ENCODE peak calls at places on chromosomes 11 and 22, in nine cellular contexts. I is Panc1, F is kidney epithelial cell, L is MM.1S, M is body of pancreas, C is progenitor cell of endocrine pancreas, Y is natural killer cell, T is PC-3, Z is tibial artery. N is an unnamed sample.

GRCh38 chr11:6260207-6260726 is 629 bp downstream of the CCKBR start:
- DNase-seq in Y (no peak), F (no peak), L (no peak), I (no peak), Z (no peak), T (no peak), M (no peak), C (no peak), N (no peak)

GRCh38 chr11:128388182-128388815 is 199.1 kb downstream of the ETS1 start:
- DNase-seq in M (no peak), L (no peak), C (no peak), T (no peak), F (no peak), Z (no peak), Y (no peak), I (no peak), N (no peak)

GRCh38 chr11:71498091-71498490 is 29.0 kb upstream of the KRTAP5-7 start:
- DNase-seq in C (no peak), F (no peak), T (no peak), L (no peak), Y (peak), Z (no peak), M (no peak), I (no peak), N (peak)

GRCh38 chr11:9922806-9923205 is 258.9 kb downstream of the SWAP70 start:
- DNase-seq in L (no peak), Z (no peak), M (no peak), F (no peak), C (no peak), T (no peak), Y (no peak), I (no peak), N (no peak)

GRCh38 chr11:34667810-34668582 is 47.1 kb downstream of the EHF start:
- DNase-seq in F (no peak), L (no peak), C (no peak), Y (no peak), M (no peak), Z (no peak), I (no peak), T (peak), N (no peak)

GRCh38 chr11:99781074-99781473 is 760.3 kb downstream of the CNTN5 start:
- DNase-seq in Y (no peak), M (no peak), I (no peak), F (no peak), Z (no peak), L (no peak), C (no peak), T (no peak), N (no peak)

GRCh38 chr11:73185680-73186293 is 32.3 kb upstream of the P2RY2 start:
- DNase-seq in I (no peak), M (no peak), L (no peak), F (no peak), Y (no peak), T (peak), Z (peak), C (no peak), N (no peak)

GRCh38 chr11:60016881-60017280 is at the start of gene OOSP4B:
- DNase-seq in M (no peak), Y (no peak), C (no peak), F (no peak), T (no peak), I (no peak), Z (no peak), L (no peak), N (no peak)

GRCh38 chr11:120336641-120337132 is 474 bp downstream of the ARHGEF12 start:
- DNase-seq in Z (no peak), C (no peak), Y (no peak), M (no peak), L (peak), T (peak), F (no peak), I (no peak), N (peak)

GRCh38 chr22:38249803-38250641 is 22.8 kb downstream of the TMEM184B start:
- DNase-seq in T (no peak), C (no peak), Y (no peak), F (no peak), L (no peak), I (no peak), Z (no peak), M (no peak), N (no peak)

GRCh38 chr11:106996691-106997090 is 21.6 kb downstream of the GUCY1A2 start:
- DNase-seq in C (no peak), Z (no peak), Y (no peak), L (no peak), I (no peak), F (no peak), T (no peak), M (no peak), N (no peak)

GRCh38 chr11:45622861-45623260 is 42.6 kb downstream of the CHST1 start:
- DNase-seq in T (no peak), Y (no peak), L (no peak), Z (no peak), C (no peak), M (no peak), F (no peak), I (no peak), N (no peak)

GRCh38 chr22:18024956-18025720 is 777 bp upstream of the MICAL3 start:
- DNase-seq in I (no peak), Y (no peak), C (no peak), L (no peak), M (no peak), Z (no peak), F (no peak), T (no peak), N (peak)

GRCh38 chr11:33699515-33700424 is 856 bp downstream of the C11orf91 start:
- DNase-seq in Y (no peak), L (no peak), I (no peak), M (peak), Z (no peak), T (no peak), F (no peak), C (no peak), N (peak)

GRCh38 chr11:70509476-70509875 is 111.1 kb downstream of the CTTN start:
- DNase-seq in M (no peak), T (no peak), Z (no peak), I (no peak), Y (no peak), L (no peak), C (no peak), F (no peak), N (no peak)

GRCh38 chr11:71302911-71303310 is 50.5 kb upstream of the SHANK2 start:
- DNase-seq in Y (no peak), T (peak), Z (no peak), C (no peak), F (no peak), L (no peak), I (no peak), M (no peak), N (peak)

GRCh38 chr11:128876133-128876650 is 9.1 kb upstream of the KCNJ1 start:
- DNase-seq in M (no peak), I (no peak), L (no peak), T (no peak), Y (no peak), F (no peak), C (no peak), Z (no peak), N (no peak)

GRCh38 chr11:1919428-1920127 is at the start of gene TNNT3:
- DNase-seq in I (no peak), L (no peak), F (no peak), M (no peak), Y (no peak), T (no peak), Z (no peak), C (no peak), N (peak)

GRCh38 chr11:68383976-68384501 is 71.6 kb downstream of the LRP5 start:
- DNase-seq in M (peak), F (no peak), T (peak), C (peak), L (peak), I (peak), Z (peak), Y (peak), N (peak)

GRCh38 chr11:124825876-124826275 is 25.7 kb upstream of the MSANTD2 start:
- DNase-seq in L (no peak), I (no peak), Y (no peak), M (no peak), Z (no peak), T (no peak), F (no peak), C (no peak), N (no peak)

GRCh38 chr22:38180841-38181452 is 683 bp downstream of the PLA2G6 start:
- DNase-seq in F (no peak), T (peak), L (peak), C (no peak), M (peak), Y (no peak), I (no peak), Z (peak), N (peak)

GRCh38 chr22:25014896-25015755 is 62.6 kb downstream of the KIAA1671 start:
- DNase-seq in C (no peak), Y (no peak), I (no peak), Z (no peak), F (no peak), L (no peak), T (no peak), M (no peak), N (no peak)

GRCh38 chr22:41382098-41382578 is 396 bp downstream of the TEF start:
- DNase-seq in T (peak), Z (peak), M (peak), F (no peak), Y (peak), I (no peak), L (peak), C (peak), N (no peak)

GRCh38 chr11:16252373-16252772 is 104.0 kb downstream of the SOX6 start:
- DNase-seq in M (peak), C (no peak), F (no peak), Y (no peak), I (no peak), Z (no peak), L (no peak), T (peak), N (no peak)

GRCh38 chr11:86061483-86061882 is 7.4 kb downstream of the PICALM start:
- DNase-seq in C (no peak), M (no peak), Y (no peak), T (no peak), I (no peak), F (no peak), L (no peak), Z (no peak), N (no peak)

GRCh38 chr11:69383372-69383771 is 89.4 kb downstream of the MYEOV start:
- DNase-seq in C (no peak), I (no peak), M (no peak), T (no peak), Z (no peak), L (no peak), F (no peak), Y (no peak), N (peak)

GRCh38 chr22:19629720-19630419 is 84.4 kb upstream of the SEPTIN5 start:
- DNase-seq in L (peak), M (peak), I (peak), Y (peak), F (peak), T (peak), Z (peak), C (peak), N (no peak)

GRCh38 chr11:14417186-14417585 is 58.2 kb upstream of the RRAS2 start:
- DNase-seq in I (no peak), M (no peak), Z (no peak), L (no peak), F (no peak), Y (no peak), C (no peak), T (no peak), N (no peak)

GRCh38 chr11:92285776-92286175 is 61.2 kb downstream of the FAT3 start:
- DNase-seq in T (no peak), I (no peak), M (no peak), Z (no peak), F (no peak), Y (no peak), C (no peak), L (no peak), N (no peak)

GRCh38 chr11:58575377-58576020 is at the start of gene LPXN:
- DNase-seq in Y (peak), I (no peak), T (peak), M (no peak), F (no peak), C (no peak), L (peak), Z (no peak), N (no peak)

GRCh38 chr11:9148035-9148434 is 56.6 kb upstream of the SCUBE2 start:
- DNase-seq in C (no peak), T (no peak), M (no peak), Y (no peak), I (no peak), L (no peak), F (no peak), Z (no peak), N (no peak)

GRCh38 chr11:74611369-74611861 is 19.0 kb downstream of the POLD3 start:
- DNase-seq in I (peak), Z (no peak), T (peak), F (peak), C (no peak), L (peak), Y (no peak), M (no peak), N (no peak)

GRCh38 chr22:39645532-39645931 is 75.0 kb downstream of the CACNA1I start:
- DNase-seq in Y (no peak), M (no peak), T (no peak), L (no peak), C (no peak), I (no peak), F (no peak), Z (no peak), N (no peak)

GRCh38 chr22:41929158-41929896 is 2.7 kb upstream of the TNFRSF13C start:
- DNase-seq in I (no peak), F (no peak), T (no peak), C (no peak), M (no peak), Z (no peak), L (no peak), Y (no peak), N (no peak)

GRCh38 chr11:76806131-76806530 is 23.0 kb downstream of the TSKU start:
- DNase-seq in T (no peak), Y (peak), I (no peak), F (no peak), Z (no peak), L (no peak), M (no peak), C (no peak), N (no peak)

GRCh38 chr11:69227271-69227670 is 66.7 kb upstream of the MYEOV start:
- DNase-seq in M (no peak), Y (no peak), L (no peak), T (no peak), C (no peak), F (no peak), I (no peak), Z (peak), N (no peak)

GRCh38 chr11:133997556-133997955 is 40.8 kb upstream of the IGSF9B start:
- DNase-seq in C (no peak), Y (no peak), M (no peak), L (no peak), T (no peak), I (no peak), F (no peak), Z (no peak), N (no peak)

DNA sequence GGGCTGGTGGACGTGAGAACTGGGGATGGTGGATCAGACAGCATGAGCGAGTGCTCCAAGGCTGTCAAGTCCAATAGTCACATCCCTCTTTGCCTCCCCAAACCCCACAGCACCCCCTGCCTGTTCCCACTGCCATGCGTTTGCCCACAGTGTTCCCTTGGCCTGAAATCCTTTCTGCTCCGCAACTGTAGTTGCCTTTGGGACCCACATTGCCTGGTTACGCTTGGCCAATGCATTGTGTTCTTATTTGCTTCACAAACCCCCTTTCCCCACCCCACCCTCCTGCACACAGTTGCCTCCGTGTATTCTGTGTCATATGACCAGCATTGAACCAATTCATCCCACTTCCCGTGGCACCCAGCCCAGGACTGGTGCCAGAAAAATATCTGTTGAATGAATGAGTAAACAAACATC is 2.1 kb upstream of the KIAA0930 start:
- DNase-seq in F (no peak), C (no peak), Y (no peak), T (peak), M (peak), Z (no peak), L (no peak), I (no peak), N (no peak)
- TF ChIP-seq CTCF in F (no peak), C (no peak), Y (no peak), T (peak), M (peak), Z (no peak), L (no peak), I (no peak), N (peak)

GRCh38 chr22:26131755-26132154 is 37.5 kb upstream of the SEZ6L start:
- DNase-seq in L (no peak), I (no peak), Y (no peak), C (no peak), Z (no peak), T (no peak), F (no peak), M (no peak), N (no peak)

GRCh38 chr22:26139320-26139719 is 29.9 kb upstream of the SEZ6L start:
- DNase-seq in F (no peak), I (no peak), M (peak), C (no peak), Z (no peak), Y (no peak), L (no peak), T (no peak), N (no peak)

DNA sequence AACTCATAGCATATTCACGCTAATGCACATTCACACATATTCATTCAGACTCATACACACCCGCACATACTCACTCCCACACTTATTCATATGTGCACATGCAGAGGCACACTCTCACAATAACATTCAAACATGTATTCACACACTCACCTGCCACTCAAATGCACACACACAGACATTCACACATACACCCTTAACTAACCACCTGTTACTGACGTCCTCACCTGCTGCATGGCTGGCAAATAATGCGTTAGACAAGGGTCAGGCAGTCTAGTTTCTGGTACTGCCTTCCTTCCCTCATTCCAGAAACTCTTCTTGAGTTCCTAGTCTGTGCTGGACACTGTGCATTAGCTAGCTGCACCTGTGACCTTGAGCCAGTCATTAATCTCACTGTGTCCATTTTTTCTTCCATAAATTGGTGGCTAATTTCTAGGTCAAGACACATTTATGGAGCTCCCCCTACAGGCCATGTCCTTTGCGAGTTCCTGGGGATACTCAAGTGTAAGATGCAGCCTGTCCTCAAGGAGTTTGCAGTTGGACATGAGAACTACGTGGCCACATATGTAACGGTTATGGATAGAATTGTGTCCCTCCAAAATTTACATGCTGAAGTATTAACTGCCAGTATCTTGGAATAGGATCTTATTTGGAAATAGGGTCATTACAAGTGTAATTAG is 34.5 kb upstream of the SEZ6L start:
- DNase-seq in L (peak), T (no peak), Y (no peak), C (no peak), M (no peak), F (no peak), Z (no peak), I (no peak), N (no peak)
- TF ChIP-seq CTCF in L (peak), T (peak), Y (no peak), C (peak), M (no peak), F (peak), Z (no peak), I (peak), N (peak)

GRCh38 chr11:21659961-21660360 is 532.9 kb upstream of the ANO5 start:
- DNase-seq in Z (no peak), L (no peak), M (no peak), C (no peak), I (no peak), F (no peak), Y (no peak), T (no peak), N (no peak)
- TF ChIP-seq CTCF in Z (no peak), L (no peak), M (no peak), C (no peak), I (no peak), F (no peak), Y (no peak), T (no peak), N (no peak)

GRCh38 chr22:31139866-31140716 is at the start of gene PLA2G3:
- DNase-seq in T (no peak), I (no peak), Y (no peak), L (no peak), C (peak), F (no peak), M (no peak), Z (no peak), N (peak)
- TF ChIP-seq CTCF in T (no peak), I (no peak), Y (no peak), L (no peak), C (peak), F (no peak), M (no peak), Z (no peak), N (peak)

GRCh38 chr11:38824573-38824972 is 2226.5 kb upstream of the RAG2 start:
- DNase-seq in C (no peak), F (no peak), I (no peak), L (peak), Z (no peak), Y (no peak), T (peak), M (no peak), N (no peak)
- TF ChIP-seq CTCF in C (peak), F (peak), I (peak), L (peak), Z (no peak), Y (no peak), T (peak), M (no peak), N (peak)

GRCh38 chr11:44403176-44403575 is 93.2 kb upstream of the ALX4 start:
- DNase-seq in Z (no peak), C (no peak), I (no peak), M (no peak), Y (no peak), T (no peak), F (no peak), L (no peak), N (no peak)
- TF ChIP-seq CTCF in Z (no peak), C (no peak), I (no peak), M (no peak), Y (no peak), T (no peak), F (no peak), L (no peak), N (no peak)

GRCh38 chr22:26585104-26585790 is 4.7 kb downstream of the TPST2 start:
- DNase-seq in I (no peak), M (peak), F (peak), T (peak), L (no peak), Z (peak), C (no peak), Y (no peak), N (peak)
- TF ChIP-seq CTCF in I (no peak), M (no peak), F (peak), T (no peak), L (no peak), Z (no peak), C (no peak), Y (no peak), N (peak)

DNA sequence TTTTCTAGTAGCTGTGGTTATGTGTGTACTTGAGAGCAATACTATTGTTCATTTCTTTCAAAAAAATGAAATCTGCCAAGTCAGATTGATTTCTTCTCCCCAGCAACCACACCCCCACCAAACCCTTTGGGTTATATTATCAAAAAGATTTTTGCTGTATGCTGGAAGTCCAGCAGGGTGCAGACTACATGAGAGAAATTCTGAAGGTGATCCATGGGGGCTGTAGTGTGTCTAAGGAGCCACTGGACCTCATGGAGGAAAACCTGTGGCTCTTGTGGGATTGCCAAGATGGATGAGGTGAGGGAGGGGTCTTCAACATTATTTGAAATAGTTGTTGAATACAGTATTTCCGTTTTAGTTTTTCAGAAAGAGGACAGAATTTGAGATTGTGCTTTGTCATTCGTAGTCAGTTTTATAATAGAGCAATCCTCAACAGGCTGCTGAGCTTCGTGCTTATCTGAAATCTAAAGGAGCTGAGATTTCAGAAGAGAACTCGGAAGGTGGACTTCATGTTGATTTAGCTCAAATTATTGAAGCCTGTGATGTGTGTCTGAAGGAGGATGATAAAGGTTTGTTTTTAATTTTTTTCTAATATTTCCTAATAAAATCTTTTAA is 3.1 kb downstream of the EIF3M start:
- DNase-seq in F (no peak), I (no peak), Z (no peak), Y (no peak), T (peak), L (peak), M (no peak), C (no peak), N (no peak)
- TF ChIP-seq CTCF in F (peak), I (peak), Z (no peak), Y (no peak), T (peak), L (peak), M (no peak), C (peak), N (peak)